ENCODE peak calls at places on chromosome 1, in seven cellular contexts. I, Q, U, L, X, S and H are unnamed samples.
A peak's percentile ranks its signal among the peaks of the same experiment; 100 is the strongest.

GRCh38 chr1:101174722-101175121 is 62.1 kb upstream of the S1PR1 start:
- DNase-seq in I (no peak), Q (no peak), U (no peak), L (no peak), X (no peak), S (peak; percentile 21), H (no peak)

GRCh38 chr1:97651201-97651600 is 269.6 kb downstream of the DPYD start:
- DNase-seq in I (no peak), Q (no peak), U (no peak), L (no peak), X (no peak), S (no peak), H (no peak)

GRCh38 chr1:14328687-14329086 is 269.8 kb upstream of the KAZN start:
- DNase-seq in I (no peak), Q (no peak), U (no peak), L (no peak), X (no peak), S (no peak), H (no peak)

GRCh38 chr1:99106274-99106673 is 101.6 kb upstream of the PLPPR5 start:
- DNase-seq in I (no peak), Q (no peak), U (no peak), L (no peak), X (no peak), S (no peak), H (no peak)

GRCh38 chr1:26015358-26015757 is 6.2 kb upstream of the EXTL1 start:
- DNase-seq in I (no peak), Q (no peak), U (no peak), L (peak; percentile 75), X (no peak), S (peak; percentile 69), H (no peak)

GRCh38 chr1:44999232-44999631 is 11.9 kb downstream of the HECTD3 start:
- DNase-seq in I (no peak), Q (no peak), U (no peak), L (no peak), X (no peak), S (no peak), H (no peak)

GRCh38 chr1:213070399-213070798 is 19.4 kb downstream of the RPS6KC1 start:
- DNase-seq in I (no peak), Q (no peak), U (no peak), L (no peak), X (no peak), S (peak; percentile 92), H (no peak)

GRCh38 chr1:64060611-64061302 is 142.7 kb upstream of the UBE2U start:
- DNase-seq in I (no peak), Q (no peak), U (no peak), L (no peak), X (no peak), S (peak; percentile 69), H (no peak)

GRCh38 chr1:73771396-73771795 is 426.6 kb downstream of the LRRIQ3 start:
- DNase-seq in I (no peak), Q (peak; percentile 70), U (no peak), L (no peak), X (no peak), S (no peak), H (no peak)

GRCh38 chr1:18480315-18481189 is at the start of gene KLHDC7A:
- DNase-seq in I (no peak), Q (no peak), U (peak; percentile 29), L (peak; percentile 90), X (no peak), S (no peak), H (no peak)

GRCh38 chr1:109790735-109791494 is 27.2 kb upstream of the EPS8L3 start:
- DNase-seq in I (peak; percentile 39), Q (peak; percentile 86), U (peak; percentile 74), L (peak; percentile 81), X (peak; percentile 62), S (peak; percentile 42), H (peak; percentile 77)

GRCh38 chr1:77925966-77926365 is 37.5 kb downstream of the NEXN start:
- DNase-seq in I (no peak), Q (no peak), U (no peak), L (no peak), X (no peak), S (peak; percentile 45), H (no peak)

DNA sequence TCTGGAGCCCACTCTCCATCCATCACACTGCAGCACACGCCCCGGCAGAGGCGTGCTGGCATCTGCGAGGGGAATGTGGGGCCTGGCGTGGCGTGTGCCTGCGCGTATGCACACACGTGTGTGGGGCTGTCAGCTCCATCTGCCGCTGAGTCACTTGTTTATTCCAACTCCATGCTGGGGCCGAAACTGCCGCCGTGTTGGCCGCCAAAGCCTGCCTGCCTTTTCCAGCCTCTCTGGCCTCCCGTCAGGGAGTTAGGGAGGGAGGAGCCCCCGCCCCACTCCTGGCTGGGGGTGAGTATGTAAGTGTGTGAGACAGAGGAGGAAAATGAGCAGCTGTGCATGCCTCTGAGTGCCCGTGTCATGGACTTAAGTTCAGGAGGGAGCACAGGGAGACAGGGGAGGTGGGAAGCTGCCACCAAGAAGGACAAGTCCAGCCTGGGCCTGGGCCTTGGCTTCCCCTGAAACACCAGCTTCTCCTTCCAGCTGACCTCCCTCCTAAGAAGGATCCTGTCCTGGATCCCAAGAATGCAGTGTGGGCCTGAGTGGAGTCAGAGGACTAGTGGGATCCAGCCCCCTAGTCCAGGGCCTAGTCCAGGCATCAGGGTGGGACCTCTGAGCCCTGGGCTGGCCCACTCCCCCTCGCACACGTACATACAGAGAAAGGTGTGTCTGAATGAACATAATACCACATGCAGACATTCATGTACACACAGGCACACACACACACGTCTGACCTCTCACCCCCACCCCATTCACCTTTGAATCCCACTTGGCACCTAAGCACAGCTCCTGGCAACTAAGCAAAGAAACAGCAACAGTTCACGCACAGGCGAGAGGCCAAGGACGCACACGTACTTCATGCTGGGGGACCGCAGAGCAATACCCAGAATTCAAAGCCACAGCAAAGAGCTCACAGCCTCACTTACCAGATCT is 24.7 kb downstream of the MEF2D start:
- DNase-seq in I (peak; percentile 84), Q (peak; percentile 94), U (peak; percentile 98), L (peak; percentile 68), X (no peak), S (peak; percentile 97), H (peak; percentile 98)
- H3K4me3 ChIP-seq in I (no peak overlapping the region), Q (no peak overlapping the region), U (peak overlapping the region; percentile 8), L (no peak overlapping the region), X (no peak overlapping the region), S (no peak overlapping the region), H (peak overlapping the region; percentile 36)

DNA sequence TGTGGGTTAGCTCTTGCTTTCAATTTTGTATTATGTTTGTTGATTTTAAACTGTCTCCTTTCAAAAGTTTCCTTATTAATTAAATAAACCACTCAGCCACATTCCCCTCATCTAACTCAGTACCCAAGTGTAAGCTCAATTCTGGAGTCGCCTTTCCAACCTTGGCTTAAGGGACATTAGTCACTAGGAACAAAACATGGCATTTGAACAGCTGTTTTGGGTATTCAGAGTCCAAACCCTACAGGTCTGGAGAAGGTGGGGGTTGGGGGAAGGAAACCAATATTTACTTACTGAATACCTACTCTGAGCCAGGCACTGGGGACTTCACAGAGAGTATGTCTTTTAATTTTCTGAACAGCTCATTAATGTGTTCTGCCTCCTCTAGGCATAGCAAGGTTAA is 117.2 kb upstream of the JUN start:
- DNase-seq in I (no peak), Q (no peak), U (no peak), L (no peak), X (no peak), S (no peak), H (no peak)
- H3K27ac ChIP-seq in I (no peak overlapping the region), Q (peak overlapping the region; percentile 9), U (no peak overlapping the region), L (no peak overlapping the region), X (no peak overlapping the region), S (no peak overlapping the region), H (no peak overlapping the region)

GRCh38 chr1:38815903-38816627 is 43.5 kb downstream of the RRAGC start:
- DNase-seq in I (no peak), Q (no peak), U (no peak), L (no peak), X (no peak), S (no peak), H (no peak)

GRCh38 chr1:38812981-38813380 is 46.6 kb downstream of the RRAGC start:
- DNase-seq in I (no peak), Q (no peak), U (no peak), L (no peak), X (no peak), S (no peak), H (no peak)

GRCh38 chr1:38817267-38817957 is 42.2 kb downstream of the RRAGC start:
- DNase-seq in I (no peak), Q (no peak), U (no peak), L (no peak), X (no peak), S (no peak), H (no peak)

GRCh38 chr1:38814984-38815464 is 44.5 kb downstream of the RRAGC start:
- DNase-seq in I (no peak), Q (no peak), U (no peak), L (no peak), X (no peak), S (no peak), H (no peak)

GRCh38 chr1:38814444-38814983 is 45.1 kb downstream of the RRAGC start:
- DNase-seq in I (no peak), Q (no peak), U (no peak), L (no peak), X (no peak), S (no peak), H (no peak)
- H3K4me3 ChIP-seq in I (no peak overlapping the region), Q (no peak overlapping the region), U (no peak overlapping the region), L (no peak overlapping the region), X (no peak overlapping the region), S (no peak overlapping the region), H (no peak overlapping the region)

GRCh38 chr1:113058861-113059441 is 14.0 kb upstream of the LRIG2 start:
- DNase-seq in I (no peak), Q (no peak), U (no peak), L (no peak), X (no peak), S (no peak), H (peak; percentile 28)

GRCh38 chr1:113057006-113057405 is 16.0 kb upstream of the LRIG2 start:
- DNase-seq in I (no peak), Q (no peak), U (no peak), L (no peak), X (no peak), S (no peak), H (peak; percentile 38)

GRCh38 chr1:113055570-113055969 is 17.4 kb upstream of the LRIG2 start:
- DNase-seq in I (no peak), Q (no peak), U (no peak), L (no peak), X (no peak), S (no peak), H (no peak)

GRCh38 chr1:113048064-113048463 is 24.9 kb upstream of the LRIG2 start:
- DNase-seq in I (no peak), Q (no peak), U (no peak), L (no peak), X (no peak), S (no peak), H (peak; percentile 50)

DNA sequence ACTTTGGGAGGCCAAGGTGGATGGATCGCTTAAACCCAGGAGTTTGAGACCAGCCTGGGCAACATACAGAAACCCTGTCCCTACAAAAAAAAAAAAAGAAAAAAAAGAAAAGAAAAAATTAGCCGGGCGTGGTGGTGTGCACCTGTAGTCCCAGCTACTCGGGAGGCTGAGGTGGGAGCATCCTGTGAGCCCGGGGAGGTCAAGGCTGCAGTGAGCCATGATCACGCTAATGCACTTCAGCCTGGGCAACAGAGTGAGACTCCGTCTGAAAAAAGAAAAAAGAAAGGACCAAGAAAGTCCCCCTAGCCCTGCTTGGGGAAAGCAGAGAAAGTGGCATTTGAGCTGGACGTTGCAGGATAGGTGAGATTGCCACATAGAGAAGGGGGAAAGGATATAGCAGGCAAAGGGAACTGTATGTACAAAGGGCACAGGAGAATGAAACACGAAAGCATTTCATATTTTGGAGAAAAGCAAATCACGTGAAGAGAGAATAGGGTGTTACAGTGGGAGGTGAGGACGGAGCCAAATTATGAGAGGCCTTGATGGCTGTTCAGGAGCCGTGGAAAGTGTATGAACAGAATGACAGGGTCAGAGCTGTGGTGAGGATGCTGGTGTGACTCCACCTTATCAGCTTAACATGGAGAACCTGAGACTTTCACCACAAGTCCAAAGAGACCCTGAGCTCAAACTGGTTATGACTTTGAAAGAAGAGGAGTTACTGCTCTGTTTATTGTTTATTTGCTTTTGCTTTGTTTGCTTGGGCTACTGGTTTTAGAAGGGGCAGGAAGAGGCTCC is 19.5 kb upstream of the LRIG2 start:
- DNase-seq in I (no peak), Q (no peak), U (no peak), L (no peak), X (no peak), S (no peak), H (peak; percentile 21)
- H3K27ac ChIP-seq in I (no peak overlapping the region), Q (no peak overlapping the region), U (no peak overlapping the region), L (no peak overlapping the region), X (no peak overlapping the region), S (no peak overlapping the region), H (no peak overlapping the region)